ENCODE peak calls at places on chromosomes 11 and 22, in seven cellular contexts. One of them, this sample, is unnamed.

GRCh38 chr11:28760676-28761390 is 652.6 kb downstream of the METTL15 start:
- DNase-seq in astrocyte: peak; percentile 87
- DNase-seq in astrocyte of the spinal cord: peak; percentile 69
- DNase-seq in glutamatergic neuron: no peak
- DNase-seq in left ventricle myocardium inferior: no peak
- DNase-seq in activated B cell treated with CpG ODN at 0.5 μM for 24 hours: no peak
- DNase-seq in progenitor cell of endocrine pancreas: no peak
- DNase-seq in this sample: no peak

GRCh38 chr22:42308887-42309468 is 38.5 kb upstream of the TCF20 start:
- DNase-seq in activated B cell treated with CpG ODN at 0.5 μM for 24 hours: no peak
- DNase-seq in left ventricle myocardium inferior: no peak
- DNase-seq in glutamatergic neuron: no peak
- DNase-seq in astrocyte: no peak
- DNase-seq in astrocyte of the spinal cord: no peak
- DNase-seq in progenitor cell of endocrine pancreas: no peak
- DNase-seq in this sample: no peak

GRCh38 chr22:38097058-38097457 is 13.1 kb upstream of the SLC16A8 start:
- DNase-seq in glutamatergic neuron: peak; percentile 62
- DNase-seq in progenitor cell of endocrine pancreas: no peak
- DNase-seq in left ventricle myocardium inferior: no peak
- DNase-seq in astrocyte of the spinal cord: no peak
- DNase-seq in astrocyte: no peak
- DNase-seq in activated B cell treated with CpG ODN at 0.5 μM for 24 hours: no peak
- DNase-seq in this sample: no peak

GRCh38 chr11:118615282-118615979 is 8.0 kb downstream of the PHLDB1 start:
- DNase-seq in left ventricle myocardium inferior: no peak
- DNase-seq in glutamatergic neuron: peak; percentile 12
- DNase-seq in activated B cell treated with CpG ODN at 0.5 μM for 24 hours: no peak
- DNase-seq in astrocyte of the spinal cord: no peak
- DNase-seq in astrocyte: peak; percentile 40
- DNase-seq in progenitor cell of endocrine pancreas: peak; percentile 34
- DNase-seq in this sample: no peak

GRCh38 chr22:23516304-23516703 is 63.8 kb downstream of the IGLL1 start:
- DNase-seq in astrocyte: no peak
- DNase-seq in glutamatergic neuron: no peak
- DNase-seq in activated B cell treated with CpG ODN at 0.5 μM for 24 hours: no peak
- DNase-seq in astrocyte of the spinal cord: no peak
- DNase-seq in left ventricle myocardium inferior: no peak
- DNase-seq in progenitor cell of endocrine pancreas: no peak
- DNase-seq in this sample: no peak

GRCh38 chr11:132920391-132921095 is 611.8 kb downstream of the OPCML start:
- DNase-seq in astrocyte: no peak
- DNase-seq in astrocyte of the spinal cord: no peak
- DNase-seq in left ventricle myocardium inferior: no peak
- DNase-seq in activated B cell treated with CpG ODN at 0.5 μM for 24 hours: no peak
- DNase-seq in progenitor cell of endocrine pancreas: no peak
- DNase-seq in glutamatergic neuron: no peak
- DNase-seq in this sample: no peak

GRCh38 chr22:46957521-46957920 is 195.1 kb downstream of the TBC1D22A start:
- DNase-seq in astrocyte of the spinal cord: no peak
- DNase-seq in progenitor cell of endocrine pancreas: no peak
- DNase-seq in glutamatergic neuron: no peak
- DNase-seq in left ventricle myocardium inferior: no peak
- DNase-seq in astrocyte: no peak
- DNase-seq in activated B cell treated with CpG ODN at 0.5 μM for 24 hours: no peak
- DNase-seq in this sample: no peak

GRCh38 chr11:76577199-76577920 is 93.2 kb downstream of the LRRC32 start:
- DNase-seq in astrocyte of the spinal cord: peak; percentile 57
- DNase-seq in astrocyte: peak; percentile 72
- DNase-seq in left ventricle myocardium inferior: peak; percentile 84
- DNase-seq in activated B cell treated with CpG ODN at 0.5 μM for 24 hours: no peak
- DNase-seq in progenitor cell of endocrine pancreas: no peak
- DNase-seq in glutamatergic neuron: no peak
- DNase-seq in this sample: no peak

GRCh38 chr11:65576867-65577755 is 1.3 kb downstream of the EHBP1L1 start:
- DNase-seq in progenitor cell of endocrine pancreas: no peak
- DNase-seq in left ventricle myocardium inferior: peak; percentile 55
- DNase-seq in activated B cell treated with CpG ODN at 0.5 μM for 24 hours: peak; percentile 62
- DNase-seq in astrocyte of the spinal cord: peak; percentile 45
- DNase-seq in astrocyte: peak; percentile 48
- DNase-seq in glutamatergic neuron: no peak
- DNase-seq in this sample: peak; percentile 94

GRCh38 chr22:38398609-38399401 is 56.2 kb downstream of the KCNJ4 start:
- DNase-seq in glutamatergic neuron: peak; percentile 90
- DNase-seq in activated B cell treated with CpG ODN at 0.5 μM for 24 hours: peak; percentile 79
- DNase-seq in progenitor cell of endocrine pancreas: peak; percentile 88
- DNase-seq in left ventricle myocardium inferior: peak; percentile 89
- DNase-seq in astrocyte: peak; percentile 33
- DNase-seq in astrocyte of the spinal cord: peak; percentile 69
- DNase-seq in this sample: peak; percentile 78

GRCh38 chr11:85798361-85798760 is 12.6 kb downstream of the SYTL2 start:
- DNase-seq in progenitor cell of endocrine pancreas: no peak
- DNase-seq in activated B cell treated with CpG ODN at 0.5 μM for 24 hours: no peak
- DNase-seq in astrocyte of the spinal cord: no peak
- DNase-seq in glutamatergic neuron: no peak
- DNase-seq in left ventricle myocardium inferior: no peak
- DNase-seq in astrocyte: no peak
- DNase-seq in this sample: no peak

GRCh38 chr11:13595166-13595565 is 73.3 kb upstream of the FAR1 start:
- DNase-seq in astrocyte of the spinal cord: no peak
- DNase-seq in activated B cell treated with CpG ODN at 0.5 μM for 24 hours: no peak
- DNase-seq in progenitor cell of endocrine pancreas: no peak
- DNase-seq in left ventricle myocardium inferior: no peak
- DNase-seq in glutamatergic neuron: no peak
- DNase-seq in astrocyte: peak; percentile 61
- DNase-seq in this sample: no peak

DNA sequence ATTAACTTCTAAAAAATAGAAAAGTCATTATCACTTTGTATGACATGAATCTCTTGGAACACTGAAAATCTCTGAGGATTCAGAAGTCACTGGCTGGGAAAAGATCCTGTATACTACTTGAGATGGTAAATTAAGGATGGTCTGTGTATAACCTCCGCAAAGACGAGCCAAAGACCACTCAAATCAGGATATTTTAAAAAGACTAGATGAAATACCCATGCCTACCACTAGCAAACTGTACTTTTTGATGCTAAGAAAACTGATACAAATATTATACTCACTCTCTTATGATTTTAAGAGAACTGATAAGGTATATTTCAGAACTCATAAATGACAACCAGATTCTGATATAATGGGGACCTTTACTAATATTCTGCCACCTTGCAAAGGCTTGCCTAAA is 78.6 kb upstream of the APOA1 start:
- DNase-seq in glutamatergic neuron: no peak
- DNase-seq in progenitor cell of endocrine pancreas: no peak
- DNase-seq in left ventricle myocardium inferior: no peak
- DNase-seq in activated B cell treated with CpG ODN at 0.5 μM for 24 hours: no peak
- DNase-seq in astrocyte of the spinal cord: no peak
- DNase-seq in astrocyte: no peak
- DNase-seq in this sample: no peak
- TF ChIP-seq CTCF in glutamatergic neuron: peak; percentile 27
- TF ChIP-seq CTCF in progenitor cell of endocrine pancreas: no peak
- TF ChIP-seq CTCF in left ventricle myocardium inferior: no peak
- TF ChIP-seq CTCF in activated B cell treated with CpG ODN at 0.5 μM for 24 hours: no peak
- TF ChIP-seq CTCF in astrocyte of the spinal cord: no peak
- TF ChIP-seq CTCF in astrocyte: no peak
- TF ChIP-seq CTCF in this sample: no peak

GRCh38 chr22:45456811-45457210 is 43.3 kb downstream of the RIBC2 start:
- DNase-seq in glutamatergic neuron: peak; percentile 2
- DNase-seq in progenitor cell of endocrine pancreas: no peak
- DNase-seq in astrocyte of the spinal cord: no peak
- DNase-seq in astrocyte: no peak
- DNase-seq in left ventricle myocardium inferior: no peak
- DNase-seq in activated B cell treated with CpG ODN at 0.5 μM for 24 hours: no peak
- DNase-seq in this sample: no peak

GRCh38 chr22:45459235-45459634 is 43.4 kb upstream of the FBLN1 start:
- DNase-seq in astrocyte: no peak
- DNase-seq in activated B cell treated with CpG ODN at 0.5 μM for 24 hours: no peak
- DNase-seq in left ventricle myocardium inferior: no peak
- DNase-seq in astrocyte of the spinal cord: no peak
- DNase-seq in progenitor cell of endocrine pancreas: no peak
- DNase-seq in glutamatergic neuron: no peak
- DNase-seq in this sample: no peak

GRCh38 chr22:45458532-45458931 is 44.2 kb upstream of the FBLN1 start:
- DNase-seq in progenitor cell of endocrine pancreas: no peak
- DNase-seq in glutamatergic neuron: no peak
- DNase-seq in astrocyte: no peak
- DNase-seq in activated B cell treated with CpG ODN at 0.5 μM for 24 hours: no peak
- DNase-seq in astrocyte of the spinal cord: no peak
- DNase-seq in left ventricle myocardium inferior: no peak
- DNase-seq in this sample: no peak

GRCh38 chr22:45460288-45461109 is 42.2 kb upstream of the FBLN1 start:
- DNase-seq in left ventricle myocardium inferior: peak; percentile 84
- DNase-seq in astrocyte of the spinal cord: peak; percentile 65
- DNase-seq in astrocyte: no peak
- DNase-seq in glutamatergic neuron: peak; percentile 70
- DNase-seq in activated B cell treated with CpG ODN at 0.5 μM for 24 hours: no peak
- DNase-seq in progenitor cell of endocrine pancreas: no peak
- DNase-seq in this sample: no peak

DNA sequence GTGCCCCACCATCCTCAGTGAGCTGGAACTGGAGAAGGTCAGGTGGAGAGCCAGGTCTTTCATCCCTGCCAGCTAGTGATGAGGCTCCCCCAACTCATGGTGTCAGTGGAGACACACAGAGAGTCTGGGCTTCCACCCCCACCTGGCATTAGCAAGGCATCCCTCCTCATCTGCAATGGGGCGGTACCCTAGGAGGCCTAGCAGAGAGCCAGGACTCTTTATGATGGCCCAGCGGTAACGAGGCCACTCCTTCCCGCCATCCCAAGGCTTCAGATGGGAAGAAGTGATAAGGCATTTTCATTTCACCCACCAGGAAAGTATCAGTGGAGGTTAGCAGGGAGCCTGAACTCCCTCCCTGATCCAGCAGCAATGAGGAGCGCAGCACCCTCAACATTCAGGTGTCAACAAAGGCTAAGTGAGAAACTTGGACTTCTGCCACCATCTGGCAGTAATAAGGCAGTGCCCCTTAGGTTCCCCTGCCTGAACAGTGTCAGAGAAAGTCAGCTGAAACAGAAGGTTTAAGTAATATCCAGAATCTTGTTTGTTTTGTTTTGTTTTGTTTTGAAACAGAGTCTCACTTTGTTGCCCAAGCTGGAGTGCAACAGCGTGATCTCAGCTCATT is 40.5 kb upstream of the FBLN1 start:
- DNase-seq in left ventricle myocardium inferior: no peak
- DNase-seq in activated B cell treated with CpG ODN at 0.5 μM for 24 hours: no peak
- DNase-seq in progenitor cell of endocrine pancreas: no peak
- DNase-seq in astrocyte: no peak
- DNase-seq in glutamatergic neuron: no peak
- DNase-seq in astrocyte of the spinal cord: no peak
- DNase-seq in this sample: no peak
- TF ChIP-seq CTCF in left ventricle myocardium inferior: no peak
- TF ChIP-seq CTCF in activated B cell treated with CpG ODN at 0.5 μM for 24 hours: no peak
- TF ChIP-seq CTCF in progenitor cell of endocrine pancreas: peak; percentile 65
- TF ChIP-seq CTCF in astrocyte: no peak
- TF ChIP-seq CTCF in glutamatergic neuron: no peak
- TF ChIP-seq CTCF in astrocyte of the spinal cord: no peak
- TF ChIP-seq CTCF in this sample: no peak

GRCh38 chr11:75145196-75145971 is 5.5 kb upstream of the SLCO2B1 start:
- DNase-seq in activated B cell treated with CpG ODN at 0.5 μM for 24 hours: no peak
- DNase-seq in left ventricle myocardium inferior: no peak
- DNase-seq in progenitor cell of endocrine pancreas: no peak
- DNase-seq in glutamatergic neuron: no peak
- DNase-seq in astrocyte: no peak
- DNase-seq in astrocyte of the spinal cord: no peak
- DNase-seq in this sample: no peak

GRCh38 chr11:75143420-75143731 is 7.5 kb upstream of the SLCO2B1 start:
- DNase-seq in astrocyte: no peak
- DNase-seq in progenitor cell of endocrine pancreas: no peak
- DNase-seq in left ventricle myocardium inferior: no peak
- DNase-seq in glutamatergic neuron: no peak
- DNase-seq in activated B cell treated with CpG ODN at 0.5 μM for 24 hours: no peak
- DNase-seq in astrocyte of the spinal cord: no peak
- DNase-seq in this sample: no peak

GRCh38 chr11:75142714-75143419 is 8.0 kb upstream of the SLCO2B1 start:
- DNase-seq in glutamatergic neuron: no peak
- DNase-seq in astrocyte: peak; percentile 90
- DNase-seq in left ventricle myocardium inferior: peak; percentile 79
- DNase-seq in activated B cell treated with CpG ODN at 0.5 μM for 24 hours: no peak
- DNase-seq in progenitor cell of endocrine pancreas: no peak
- DNase-seq in astrocyte of the spinal cord: peak; percentile 94
- DNase-seq in this sample: peak; percentile 93

GRCh38 chr11:75145972-75146519 is 4.9 kb upstream of the SLCO2B1 start:
- DNase-seq in left ventricle myocardium inferior: no peak
- DNase-seq in astrocyte of the spinal cord: no peak
- DNase-seq in activated B cell treated with CpG ODN at 0.5 μM for 24 hours: no peak
- DNase-seq in glutamatergic neuron: no peak
- DNase-seq in astrocyte: no peak
- DNase-seq in progenitor cell of endocrine pancreas: no peak
- DNase-seq in this sample: no peak

GRCh38 chr11:75144716-75145014 is 6.2 kb upstream of the SLCO2B1 start:
- DNase-seq in astrocyte of the spinal cord: no peak
- DNase-seq in glutamatergic neuron: no peak
- DNase-seq in left ventricle myocardium inferior: no peak
- DNase-seq in activated B cell treated with CpG ODN at 0.5 μM for 24 hours: no peak
- DNase-seq in astrocyte: no peak
- DNase-seq in progenitor cell of endocrine pancreas: no peak
- DNase-seq in this sample: no peak
- TF ChIP-seq CTCF in astrocyte of the spinal cord: no peak
- TF ChIP-seq CTCF in glutamatergic neuron: peak; percentile 22
- TF ChIP-seq CTCF in left ventricle myocardium inferior: no peak
- TF ChIP-seq CTCF in activated B cell treated with CpG ODN at 0.5 μM for 24 hours: no peak
- TF ChIP-seq CTCF in astrocyte: no peak
- TF ChIP-seq CTCF in progenitor cell of endocrine pancreas: no peak
- TF ChIP-seq CTCF in this sample: peak; percentile 53

GRCh38 chr11:64219354-64219684 is 6.7 kb downstream of the TRPT1 start:
- DNase-seq in astrocyte of the spinal cord: no peak
- DNase-seq in progenitor cell of endocrine pancreas: no peak
- DNase-seq in glutamatergic neuron: no peak
- DNase-seq in activated B cell treated with CpG ODN at 0.5 μM for 24 hours: no peak
- DNase-seq in left ventricle myocardium inferior: no peak
- DNase-seq in astrocyte: no peak
- DNase-seq in this sample: no peak

GRCh38 chr11:64219755-64220154 is 6.2 kb downstream of the TRPT1 start:
- DNase-seq in progenitor cell of endocrine pancreas: no peak
- DNase-seq in astrocyte: no peak
- DNase-seq in left ventricle myocardium inferior: no peak
- DNase-seq in astrocyte of the spinal cord: no peak
- DNase-seq in glutamatergic neuron: no peak
- DNase-seq in activated B cell treated with CpG ODN at 0.5 μM for 24 hours: no peak
- DNase-seq in this sample: no peak

GRCh38 chr11:64220271-64220670 is 5.7 kb downstream of the TRPT1 start:
- DNase-seq in left ventricle myocardium inferior: no peak
- DNase-seq in glutamatergic neuron: no peak
- DNase-seq in activated B cell treated with CpG ODN at 0.5 μM for 24 hours: no peak
- DNase-seq in progenitor cell of endocrine pancreas: no peak
- DNase-seq in astrocyte of the spinal cord: no peak
- DNase-seq in astrocyte: no peak
- DNase-seq in this sample: no peak

GRCh38 chr11:64218628-64219353 is 7.2 kb downstream of the TRPT1 start:
- DNase-seq in glutamatergic neuron: no peak
- DNase-seq in astrocyte of the spinal cord: no peak
- DNase-seq in astrocyte: no peak
- DNase-seq in left ventricle myocardium inferior: no peak
- DNase-seq in progenitor cell of endocrine pancreas: no peak
- DNase-seq in activated B cell treated with CpG ODN at 0.5 μM for 24 hours: no peak
- DNase-seq in this sample: no peak

DNA sequence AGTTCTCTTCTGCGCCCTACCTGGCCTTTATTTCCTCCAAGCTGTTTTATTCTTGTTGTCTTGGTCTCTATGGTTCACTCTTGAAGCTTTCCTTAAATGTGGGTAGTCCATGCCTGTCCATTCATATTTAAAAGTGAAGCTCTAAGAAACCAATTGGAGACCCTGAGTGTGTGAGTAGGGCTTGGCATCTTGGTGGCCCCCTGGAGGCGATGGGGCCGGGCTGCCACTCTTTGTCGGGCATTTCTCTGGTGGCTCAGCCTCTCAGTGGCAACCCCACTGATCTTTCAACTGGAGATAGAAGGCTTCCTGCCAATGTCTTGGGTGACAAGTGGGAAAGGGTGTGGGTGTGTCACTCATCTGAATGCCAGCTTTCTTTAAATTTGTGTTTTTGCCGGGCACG is 9.1 kb downstream of the TRPT1 start:
- DNase-seq in left ventricle myocardium inferior: no peak
- DNase-seq in glutamatergic neuron: no peak
- DNase-seq in progenitor cell of endocrine pancreas: no peak
- DNase-seq in activated B cell treated with CpG ODN at 0.5 μM for 24 hours: no peak
- DNase-seq in astrocyte: no peak
- DNase-seq in astrocyte of the spinal cord: no peak
- DNase-seq in this sample: no peak
- TF ChIP-seq CTCF in left ventricle myocardium inferior: no peak
- TF ChIP-seq CTCF in glutamatergic neuron: no peak
- TF ChIP-seq CTCF in progenitor cell of endocrine pancreas: no peak
- TF ChIP-seq CTCF in activated B cell treated with CpG ODN at 0.5 μM for 24 hours: no peak
- TF ChIP-seq CTCF in astrocyte: no peak
- TF ChIP-seq CTCF in astrocyte of the spinal cord: no peak
- TF ChIP-seq CTCF in this sample: no peak